ENCODE peak calls at places on chromosomes 13 and 19, in five cellular contexts. Z is H9, A is mesendoderm, P is IMR-90, B is H1. R is an unnamed sample.

GRCh38 chr19:32642771-32643170 is 32.2 kb downstream of the ANKRD27 start:
- DNase-seq in Z (no peak), P (no peak), B (no peak), A (no peak), R (no peak)

GRCh38 chr13:47327856-47328255 is 431.0 kb upstream of the HTR2A start:
- DNase-seq in A (no peak), B (no peak), Z (no peak), P (no peak), R (no peak)

GRCh38 chr19:16315825-16316505 is 8.7 kb upstream of the KLF2 start:
- DNase-seq in A (no peak), Z (no peak), B (no peak), P (peak), R (no peak)

GRCh38 chr13:93603043-93603442 is 376.4 kb downstream of the GPC6 start:
- DNase-seq in B (no peak), A (peak), Z (no peak), P (peak), R (no peak)

GRCh38 chr13:21164631-21165030 is 11.7 kb downstream of the SKA3 start:
- DNase-seq in A (no peak), Z (no peak), B (no peak), P (peak), R (no peak)

GRCh38 chr13:48125794-48126228 is 30.9 kb upstream of the MED4 start:
- DNase-seq in P (no peak), Z (no peak), B (no peak), A (no peak), R (no peak)

GRCh38 chr13:101115762-101116161 is 300.5 kb downstream of the NALCN start:
- DNase-seq in Z (peak), B (no peak), P (no peak), A (peak), R (no peak)

GRCh38 chr19:29260477-29261317 is 47.7 kb upstream of the UQCRFS1 start:
- DNase-seq in Z (peak), A (peak), P (peak), B (peak), R (peak)

GRCh38 chr19:31616031-31616430 is 266.8 kb upstream of the TSHZ3 start:
- DNase-seq in A (no peak), P (no peak), Z (no peak), B (no peak), R (no peak)

GRCh38 chr13:60756306-60756705 is 359.3 kb downstream of the TDRD3 start:
- DNase-seq in Z (no peak), P (no peak), B (no peak), A (peak), R (no peak)

GRCh38 chr19:8030906-8031305 is 21.7 kb upstream of the CCL25 start:
- DNase-seq in Z (no peak), B (no peak), P (no peak), A (no peak), R (no peak)

GRCh38 chr19:16587031-16588023 is 15.1 kb upstream of the SLC35E1 start:
- DNase-seq in Z (no peak), A (peak), B (no peak), P (peak), R (no peak)

GRCh38 chr19:23776507-23777205 is 18.0 kb upstream of the ZNF681 start:
- DNase-seq in Z (no peak), A (no peak), P (no peak), B (no peak), R (no peak)

GRCh38 chr13:99053636-99054233 is 75.9 kb upstream of the DOCK9 start:
- DNase-seq in P (no peak), Z (no peak), B (no peak), A (no peak), R (no peak)

GRCh38 chr19:29677001-29677781 is 11.9 kb downstream of the PLEKHF1 start:
- DNase-seq in P (no peak), B (no peak), Z (no peak), A (peak), R (no peak)

GRCh38 chr19:18013621-18014111 is 5.7 kb downstream of the ARRDC2 start:
- DNase-seq in A (no peak), P (no peak), Z (no peak), B (no peak), R (no peak)

GRCh38 chr13:40639226-40639681 is 27.2 kb downstream of the FOXO1 start:
- DNase-seq in P (no peak), Z (no peak), A (peak), B (no peak), R (no peak)

GRCh38 chr13:42284068-42284467 is 12.1 kb downstream of the AKAP11 start:
- DNase-seq in P (no peak), A (no peak), Z (no peak), B (no peak), R (no peak)

GRCh38 chr13:112685856-112686255 is 4.0 kb upstream of the ATP11A start:
- DNase-seq in A (no peak), Z (peak), B (no peak), P (no peak), R (no peak)

DNA sequence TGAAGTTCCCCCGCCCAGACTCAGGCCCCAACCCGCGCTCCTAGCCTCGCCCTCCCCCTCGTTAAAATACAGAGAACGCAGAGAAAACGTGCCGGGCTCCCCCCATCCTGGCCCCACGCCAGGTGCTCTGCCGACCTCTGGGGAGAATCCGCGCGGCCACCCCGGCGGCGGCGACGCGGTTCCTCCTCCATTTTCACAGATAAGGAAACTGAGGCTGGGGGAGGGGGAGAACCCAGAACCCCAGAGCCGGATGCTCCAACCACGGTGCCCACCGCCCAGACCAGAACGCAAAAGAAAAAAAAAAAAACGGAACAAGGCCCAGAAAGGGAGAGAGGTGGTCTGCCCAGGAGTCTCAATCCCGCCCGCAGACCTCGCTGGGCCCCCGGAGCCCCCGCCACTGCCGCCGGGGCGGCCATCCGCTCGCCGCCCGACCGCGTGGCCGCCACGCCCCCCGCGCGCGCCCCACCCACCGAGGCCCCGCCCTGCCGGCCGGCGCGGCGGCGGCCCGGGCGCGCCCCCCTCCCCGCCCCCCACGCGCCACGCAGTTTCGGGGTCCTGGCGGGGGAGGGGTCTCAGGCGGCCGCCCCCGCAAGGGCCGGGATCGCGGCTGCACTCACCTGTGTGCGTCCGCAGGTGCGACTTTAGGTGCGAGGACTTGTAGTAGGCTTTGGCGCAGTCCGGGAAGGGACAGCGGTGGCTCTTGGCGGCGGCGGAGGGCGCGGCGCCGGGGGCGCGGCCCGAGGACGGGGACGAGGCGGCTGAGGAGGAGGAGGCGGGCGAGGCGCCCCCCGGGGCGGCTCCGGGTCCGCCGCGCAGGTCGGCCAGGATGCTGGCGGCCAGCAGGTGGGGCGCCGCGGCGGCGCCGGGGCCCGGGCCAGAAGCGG is 713 bp downstream of the KLF16 start:
- DNase-seq in P (no peak), Z (no peak), A (peak), B (peak), R (no peak)
- H3K4ac ChIP-seq in P (peak), Z (no peak), A (peak), B (peak), R (no peak)

GRCh38 chr13:91135949-91136348 is 211.5 kb upstream of the MIR17HG start:
- DNase-seq in Z (no peak), A (no peak), B (no peak), P (no peak), R (no peak)
- H3K4ac ChIP-seq in Z (no peak), A (no peak), B (no peak), P (no peak), R (no peak)

GRCh38 chr19:1440418-1440801 is 2.2 kb downstream of the RPS15 start:
- DNase-seq in B (no peak), Z (no peak), A (no peak), P (no peak), R (no peak)
- H3K4ac ChIP-seq in B (no peak), Z (no peak), A (no peak), P (no peak), R (no peak)

GRCh38 chr19:46585539-46585938 is 15.6 kb upstream of the CALM3 start:
- DNase-seq in A (no peak), Z (no peak), P (no peak), B (no peak), R (no peak)
- H3K4ac ChIP-seq in A (no peak), Z (no peak), P (no peak), B (no peak), R (no peak)

DNA sequence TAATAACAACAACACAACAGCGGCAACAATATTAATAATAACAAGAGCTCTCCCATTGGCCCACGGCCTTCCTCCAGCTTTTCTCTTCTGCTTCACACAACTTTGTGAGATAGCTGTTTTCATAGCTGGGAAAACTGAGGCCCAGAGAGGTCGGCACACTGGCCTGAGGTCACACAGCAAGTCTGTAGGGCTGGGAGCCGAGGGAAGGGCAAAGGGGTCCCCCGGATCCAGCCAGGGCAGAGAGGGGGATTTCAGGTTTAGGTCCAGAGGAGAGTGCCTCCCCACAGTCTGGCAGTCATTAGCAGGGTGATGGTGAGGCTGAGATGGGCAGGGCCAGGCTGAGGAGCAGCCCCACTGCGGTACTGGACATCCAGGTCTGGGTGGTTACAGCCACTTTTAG is 9.0 kb upstream of the CADM4 start:
- DNase-seq in Z (no peak), P (no peak), A (no peak), B (no peak), R (no peak)
- H3K4ac ChIP-seq in Z (no peak), P (no peak), A (no peak), B (no peak), R (no peak)